ENCODE peak calls at places on chromosomes 13 and 19, in nine cellular contexts. S, P, V, N, K, R, F, I and M are unnamed samples. For H3K9me3, the result is how much of the 10 kb centered on the place peaks cover.

GRCh38 chr19:6610934-6611370 is 20.0 kb upstream of the CD70 start:
- DNase-seq in S (no peak), P (no peak), V (peak), N (no peak), K (no peak), R (no peak), F (peak), I (no peak), M (peak)

GRCh38 chr19:34990578-34991192 is 9.4 kb upstream of the GRAMD1A start:
- DNase-seq in S (no peak), P (no peak), V (no peak), N (no peak), K (no peak), R (no peak), F (no peak), I (no peak), M (no peak)

GRCh38 chr13:110911880-110912279 is 3.0 kb downstream of the ANKRD10 start:
- DNase-seq in S (no peak), P (no peak), V (no peak), N (no peak), K (no peak), R (no peak), F (no peak), I (no peak), M (no peak)

GRCh38 chr19:8194528-8195275 is 14.5 kb upstream of the CERS4 start:
- DNase-seq in S (no peak), P (peak), V (no peak), N (peak), K (no peak), R (no peak), F (peak), I (no peak), M (no peak)

GRCh38 chr19:37991176-37991835 is 84.3 kb downstream of the SIPA1L3 start:
- DNase-seq in S (no peak), P (no peak), V (no peak), N (no peak), K (no peak), R (no peak), F (no peak), I (no peak), M (no peak)

GRCh38 chr19:29678484-29679106 is 13.3 kb downstream of the PLEKHF1 start:
- DNase-seq in S (peak), P (no peak), V (no peak), N (peak), K (no peak), R (peak), F (no peak), I (peak), M (peak)

GRCh38 chr13:94435604-94436226 is 43.8 kb downstream of the DCT start:
- DNase-seq in S (no peak), P (no peak), V (peak), N (no peak), K (no peak), R (no peak), F (peak), I (no peak), M (no peak)

GRCh38 chr13:100887729-100888151 is 213.1 kb upstream of the TMTC4 start:
- DNase-seq in S (no peak), P (no peak), V (peak), N (no peak), K (no peak), R (no peak), F (peak), I (no peak), M (no peak)

GRCh38 chr13:25276748-25277147 is 10.5 kb downstream of the MTMR6 start:
- DNase-seq in S (no peak), P (no peak), V (no peak), N (no peak), K (no peak), R (no peak), F (no peak), I (no peak), M (no peak)

GRCh38 chr19:36113425-36113824 is 1.2 kb downstream of the POLR2I start:
- DNase-seq in S (no peak), P (no peak), V (no peak), N (no peak), K (no peak), R (no peak), F (no peak), I (no peak), M (no peak)

GRCh38 chr13:44272692-44273091 is 100.9 kb upstream of the SERP2 start:
- DNase-seq in S (no peak), P (no peak), V (no peak), N (no peak), K (no peak), R (no peak), F (peak), I (no peak), M (no peak)

GRCh38 chr13:80339578-80339840 is 1.4 kb downstream of the SPRY2 start:
- DNase-seq in S (no peak), P (peak), V (no peak), N (no peak), K (peak), R (no peak), F (no peak), I (no peak), M (no peak)

GRCh38 chr19:55956431-55956830 is 8.8 kb downstream of the NLRP8 start:
- DNase-seq in S (no peak), P (no peak), V (no peak), N (no peak), K (no peak), R (no peak), F (no peak), I (no peak), M (no peak)

GRCh38 chr19:55959996-55960675 is 12.5 kb downstream of the NLRP8 start:
- DNase-seq in S (no peak), P (no peak), V (no peak), N (no peak), K (no peak), R (no peak), F (no peak), I (no peak), M (no peak)

GRCh38 chr19:55962186-55962585 is 14.6 kb downstream of the NLRP8 start:
- DNase-seq in S (no peak), P (no peak), V (no peak), N (no peak), K (no peak), R (no peak), F (no peak), I (no peak), M (no peak)

GRCh38 chr19:55958356-55958755 is 10.7 kb downstream of the NLRP8 start:
- DNase-seq in S (no peak), P (no peak), V (no peak), N (no peak), K (no peak), R (no peak), F (no peak), I (no peak), M (no peak)
- H3K9me3 ChIP-seq in S (under half), P (under half), V (under half), N (under half), K (under half), R (under half), F (under half), I (under half), M (under half)

GRCh38 chr19:56671613-56671994 is at the start of gene ZNF835:
- DNase-seq in S (peak), P (peak), V (no peak), N (peak), K (peak), R (peak), F (peak), I (peak), M (peak)

GRCh38 chr19:56668676-56669075 is 2.9 kb downstream of the ZNF835 start:
- DNase-seq in S (no peak), P (no peak), V (no peak), N (no peak), K (no peak), R (no peak), F (no peak), I (no peak), M (no peak)

GRCh38 chr19:56670401-56670960 is 1.1 kb downstream of the ZNF835 start:
- DNase-seq in S (no peak), P (no peak), V (no peak), N (no peak), K (no peak), R (no peak), F (no peak), I (no peak), M (no peak)

GRCh38 chr19:56667311-56667870 is 4.2 kb downstream of the ZNF835 start:
- DNase-seq in S (no peak), P (no peak), V (no peak), N (no peak), K (no peak), R (no peak), F (no peak), I (no peak), M (no peak)

GRCh38 chr19:56670961-56671612 is 470 bp downstream of the ZNF835 start:
- DNase-seq in S (no peak), P (no peak), V (no peak), N (no peak), K (peak), R (no peak), F (no peak), I (no peak), M (no peak)
- H3K9me3 ChIP-seq in S (under half), P (under half), V (under half), N (under half), K (under half), R (under half), F (under half), I (under half), M (under half)

GRCh38 chr19:27529158-27529557 is 1683.8 kb downstream of the UQCRFS1 start:
- DNase-seq in S (no peak), P (no peak), V (no peak), N (no peak), K (no peak), R (no peak), F (no peak), I (no peak), M (no peak)
- H3K9me3 ChIP-seq in S (half or more), P (under half), V (under half), N (half or more), K (under half), R (half or more), F (under half), I (half or more), M (half or more)

DNA sequence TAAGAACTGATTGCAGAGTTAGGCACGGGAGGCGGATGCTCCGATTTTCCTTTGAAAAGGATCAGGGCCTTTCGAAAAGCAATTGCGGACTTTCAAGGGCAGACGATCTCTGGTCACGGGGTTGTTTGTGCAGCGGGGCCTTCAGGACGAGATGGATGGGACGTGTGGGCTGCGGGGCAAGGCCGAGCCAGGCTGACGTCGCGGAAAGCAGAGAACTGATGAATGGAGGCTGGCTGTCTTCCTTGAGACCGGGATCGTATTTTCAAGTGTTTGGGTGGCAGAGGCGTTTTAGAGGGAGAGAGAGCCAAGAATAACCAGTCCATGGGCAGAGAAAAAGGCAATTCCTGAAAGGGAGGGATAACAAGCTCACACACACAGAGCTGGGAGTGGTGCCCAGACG is 138.9 kb upstream of the USP29 start:
- DNase-seq in S (no peak), P (no peak), V (no peak), N (no peak), K (no peak), R (peak), F (no peak), I (no peak), M (no peak)
- H3K9me3 ChIP-seq in S (under half), P (under half), V (under half), N (under half), K (under half), R (under half), F (under half), I (under half), M (under half)

GRCh38 chr19:57546513-57546912 is 13.2 kb downstream of the ZNF550 start:
- DNase-seq in S (no peak), P (no peak), V (no peak), N (no peak), K (no peak), R (no peak), F (no peak), I (no peak), M (no peak)

GRCh38 chr19:57552432-57552831 is 7.2 kb downstream of the ZNF550 start:
- DNase-seq in S (no peak), P (no peak), V (no peak), N (no peak), K (no peak), R (no peak), F (no peak), I (no peak), M (no peak)
- H3K9me3 ChIP-seq in S (half or more), P (under half), V (under half), N (half or more), K (under half), R (half or more), F (under half), I (half or more), M (half or more)

GRCh38 chr19:55877211-55877610 is 40.9 kb downstream of the NLRP4 start:
- DNase-seq in S (no peak), P (no peak), V (no peak), N (no peak), K (no peak), R (no peak), F (no peak), I (no peak), M (no peak)
- H3K9me3 ChIP-seq in S (half or more), P (under half), V (under half), N (under half), K (under half), R (under half), F (under half), I (under half), M (under half)

GRCh38 chr19:52949422-52949821 is 13.3 kb downstream of the ZNF816 start:
- DNase-seq in S (no peak), P (no peak), V (no peak), N (no peak), K (no peak), R (no peak), F (no peak), I (no peak), M (no peak)

GRCh38 chr19:52943884-52944643 is 18.6 kb downstream of the ZNF816 start:
- DNase-seq in S (no peak), P (no peak), V (no peak), N (no peak), K (no peak), R (no peak), F (no peak), I (no peak), M (no peak)

GRCh38 chr19:52948025-52948770 is 14.5 kb downstream of the ZNF816 start:
- DNase-seq in S (no peak), P (no peak), V (no peak), N (no peak), K (no peak), R (no peak), F (no peak), I (no peak), M (no peak)

GRCh38 chr19:52945652-52946321 is 16.9 kb downstream of the ZNF816 start:
- DNase-seq in S (no peak), P (no peak), V (no peak), N (no peak), K (no peak), R (no peak), F (no peak), I (no peak), M (no peak)

GRCh38 chr19:52946322-52947310 is 16.1 kb downstream of the ZNF816 start:
- DNase-seq in S (peak), P (no peak), V (peak), N (peak), K (peak), R (peak), F (peak), I (peak), M (no peak)
- H3K9me3 ChIP-seq in S (half or more), P (under half), V (under half), N (half or more), K (under half), R (half or more), F (under half), I (half or more), M (under half)

GRCh38 chr19:9535934-9536333 is 2.5 kb downstream of the ZNF426 start:
- DNase-seq in S (no peak), P (no peak), V (no peak), N (no peak), K (no peak), R (no peak), F (no peak), I (no peak), M (no peak)

GRCh38 chr19:9538183-9539058 is at the start of gene ZNF426:
- DNase-seq in S (peak), P (peak), V (peak), N (peak), K (peak), R (peak), F (peak), I (peak), M (peak)
- H3K9me3 ChIP-seq in S (under half), P (under half), V (under half), N (under half), K (under half), R (under half), F (under half), I (under half), M (under half)

GRCh38 chr19:50047686-50048085 is 21.9 kb downstream of the ZNF473 start:
- DNase-seq in S (no peak), P (no peak), V (no peak), N (no peak), K (no peak), R (no peak), F (no peak), I (no peak), M (no peak)
- H3K9me3 ChIP-seq in S (half or more), P (under half), V (under half), N (under half), K (under half), R (half or more), F (under half), I (half or more), M (under half)

GRCh38 chr19:21823224-21823623 is 12.8 kb downstream of the ZNF43 start:
- DNase-seq in S (no peak), P (no peak), V (no peak), N (no peak), K (no peak), R (no peak), F (no peak), I (no peak), M (no peak)

GRCh38 chr19:21824679-21825078 is 11.3 kb downstream of the ZNF43 start:
- DNase-seq in S (no peak), P (no peak), V (no peak), N (no peak), K (no peak), R (no peak), F (no peak), I (no peak), M (no peak)
- H3K9me3 ChIP-seq in S (under half), P (under half), V (under half), N (half or more), K (under half), R (under half), F (under half), I (under half), M (under half)